ENCODE peak calls at places on chromosome 12, in nine cellular contexts. X, H, G, K, V, U, O, C and P are unnamed samples.

GRCh38 chr12:59600174-59600573 is 4.3 kb downstream of the SLC16A7 start:
- DNase-seq in U (no peak), G (no peak), K (peak), V (no peak), O (no peak), X (no peak), C (no peak), H (no peak), P (peak)

GRCh38 chr12:69703146-69703642 is 4.1 kb upstream of the BEST3 start:
- DNase-seq in O (no peak), X (no peak), V (no peak), H (no peak), G (no peak), K (no peak), U (no peak), C (no peak), P (no peak)

GRCh38 chr12:98127336-98127679 is 388.1 kb upstream of the TMPO start:
- DNase-seq in X (no peak), U (no peak), V (no peak), G (no peak), C (no peak), K (no peak), O (no peak), H (no peak), P (no peak)

GRCh38 chr12:110699591-110700445 is 10.9 kb upstream of the HVCN1 start:
- DNase-seq in U (no peak), C (no peak), V (no peak), X (no peak), H (no peak), O (peak), K (no peak), G (no peak), P (no peak)

GRCh38 chr12:55720071-55720564 is at the start of gene RDH5:
- DNase-seq in V (no peak), C (no peak), U (peak), H (no peak), X (peak), G (no peak), O (no peak), K (peak), P (peak)

GRCh38 chr12:67534046-67534445 is 114.5 kb upstream of the DYRK2 start:
- DNase-seq in U (no peak), V (no peak), K (no peak), H (no peak), G (no peak), X (no peak), C (no peak), O (no peak), P (no peak)

GRCh38 chr12:119148049-119148448 is 30.7 kb upstream of the HSPB8 start:
- DNase-seq in O (no peak), U (no peak), G (no peak), C (no peak), V (no peak), X (no peak), K (no peak), H (no peak), P (no peak)

GRCh38 chr12:11568762-11569478 is 80.6 kb upstream of the ETV6 start:
- DNase-seq in U (no peak), H (peak), O (no peak), K (no peak), X (no peak), C (no peak), G (no peak), V (no peak), P (peak)

GRCh38 chr12:65822732-65823480 is 1.4 kb upstream of the HMGA2 start:
- DNase-seq in U (peak), K (peak), C (peak), X (no peak), H (peak), V (peak), G (no peak), O (no peak), P (peak)

GRCh38 chr12:114131824-114132223 is 165.7 kb upstream of the RBM19 start:
- DNase-seq in X (no peak), O (no peak), G (no peak), K (no peak), U (no peak), H (no peak), C (no peak), V (no peak), P (no peak)

GRCh38 chr12:130581782-130582181 is 134.3 kb downstream of the RIMBP2 start:
- DNase-seq in V (no peak), H (no peak), X (no peak), U (no peak), C (no peak), O (no peak), K (no peak), G (no peak), P (no peak)

GRCh38 chr12:26043139-26044006 is 81.5 kb downstream of the BHLHE41 start:
- DNase-seq in U (no peak), O (no peak), C (no peak), X (no peak), G (no peak), H (no peak), K (no peak), V (no peak), P (no peak)

GRCh38 chr12:53123578-53124351 is 20.5 kb downstream of the SOAT2 start:
- DNase-seq in H (no peak), G (no peak), X (no peak), O (no peak), C (no peak), K (peak), V (no peak), U (no peak), P (no peak)

GRCh38 chr12:108884116-108885012 is 4.5 kb downstream of the DAO start:
- DNase-seq in U (peak), H (peak), O (peak), G (peak), V (peak), C (peak), X (no peak), K (no peak), P (peak)

GRCh38 chr12:109938947-109939346 is 38.9 kb downstream of the TCHP start:
- DNase-seq in U (no peak), X (no peak), K (no peak), V (no peak), O (no peak), G (no peak), H (no peak), C (no peak), P (no peak)

GRCh38 chr12:749871-750270 is 2.5 kb upstream of the WNK1 start:
- DNase-seq in O (no peak), G (no peak), V (peak), K (no peak), H (peak), U (no peak), X (no peak), C (no peak), P (no peak)

GRCh38 chr12:26251600-26251999 is 56.2 kb downstream of the SSPN start:
- DNase-seq in G (no peak), K (no peak), C (no peak), U (no peak), H (no peak), O (no peak), X (no peak), V (no peak), P (no peak)

GRCh38 chr12:43742106-43742505 is 16.5 kb downstream of the PUS7L start:
- DNase-seq in O (no peak), U (no peak), V (no peak), H (no peak), C (no peak), K (peak), X (peak), G (no peak), P (peak)

GRCh38 chr12:55797068-55797467 is 20.5 kb downstream of the SARNP start:
- DNase-seq in K (peak), U (no peak), O (no peak), V (peak), H (peak), G (no peak), X (no peak), C (peak), P (peak)

GRCh38 chr12:121657305-121658008 is 12.0 kb downstream of the MORN3 start:
- DNase-seq in K (no peak), G (no peak), X (no peak), U (no peak), H (no peak), C (no peak), V (no peak), O (peak), P (peak)

GRCh38 chr12:115801826-115802225 is 475.7 kb downstream of the MED13L start:
- DNase-seq in C (no peak), H (no peak), O (no peak), X (no peak), V (no peak), K (no peak), G (no peak), U (no peak), P (no peak)

GRCh38 chr12:111160350-111161142 is 208.3 kb downstream of the PHETA1 start:
- DNase-seq in G (no peak), C (no peak), U (no peak), K (no peak), X (no peak), O (no peak), H (no peak), V (no peak), P (no peak)